ENCODE peak calls at places on chromosomes 12 and 14, in four cellular contexts. One of them, this sample, is unnamed.
A peak's percentile ranks its signal among the peaks of the same experiment; 100 is the strongest.

GRCh38 chr12:110689601-110690430 is 901 bp upstream of the HVCN1 start:
- DNase-seq in H1: peak; percentile 78
- DNase-seq in K562: peak; percentile 38
- DNase-seq in HepG2: no peak
- DNase-seq in this sample: no peak

GRCh38 chr12:116538682-116539264 is 20.4 kb upstream of the MAP1LC3B2 start:
- DNase-seq in HepG2: no peak
- DNase-seq in K562: no peak
- DNase-seq in H1: no peak
- DNase-seq in this sample: no peak

GRCh38 chr14:69592923-69593677 is 18.3 kb upstream of the SUSD6 start:
- DNase-seq in K562: no peak
- DNase-seq in HepG2: no peak
- DNase-seq in H1: no peak
- DNase-seq in this sample: no peak

GRCh38 chr14:89378119-89378518 is 38.9 kb downstream of the FOXN3 start:
- DNase-seq in K562: no peak
- DNase-seq in H1: no peak
- DNase-seq in HepG2: no peak
- DNase-seq in this sample: no peak

GRCh38 chr14:87952307-87953094 is 40.5 kb downstream of the GALC start:
- DNase-seq in HepG2: no peak
- DNase-seq in K562: no peak
- DNase-seq in H1: no peak
- DNase-seq in this sample: no peak

GRCh38 chr14:45085004-45085403 is 1.1 kb downstream of the PRPF39 start:
- DNase-seq in H1: no peak
- DNase-seq in K562: no peak
- DNase-seq in HepG2: peak; percentile 31
- DNase-seq in this sample: no peak

GRCh38 chr14:30223966-30224365 is 296.3 kb upstream of the PRKD1 start:
- DNase-seq in K562: no peak
- DNase-seq in HepG2: no peak
- DNase-seq in H1: no peak
- DNase-seq in this sample: no peak

GRCh38 chr14:74618078-74618952 is 6.3 kb upstream of the LTBP2 start:
- DNase-seq in HepG2: peak; percentile 90
- DNase-seq in K562: no peak
- DNase-seq in H1: no peak
- DNase-seq in this sample: no peak

GRCh38 chr14:22112004-22112403 is 438.4 kb upstream of the OR4E1 start:
- DNase-seq in HepG2: peak; percentile 25
- DNase-seq in K562: peak; percentile 17
- DNase-seq in H1: peak; percentile 76
- DNase-seq in this sample: peak; percentile 22

GRCh38 chr12:31035944-31036665 is 37.6 kb upstream of the DDX11 start:
- DNase-seq in H1: no peak
- DNase-seq in HepG2: no peak
- DNase-seq in K562: no peak
- DNase-seq in this sample: no peak

GRCh38 chr12:57845478-57846284 is 848 bp downstream of the CTDSP2 start:
- DNase-seq in H1: peak; percentile 79
- DNase-seq in HepG2: peak; percentile 90
- DNase-seq in K562: peak; percentile 78
- DNase-seq in this sample: peak; percentile 84

GRCh38 chr14:94123296-94123695 is 6.1 kb downstream of the IFI27L2 start:
- DNase-seq in K562: no peak
- DNase-seq in HepG2: no peak
- DNase-seq in H1: no peak
- DNase-seq in this sample: no peak
- TF ChIP-seq CHD2 in K562: no peak
- TF ChIP-seq CHD2 in HepG2: no peak
- TF ChIP-seq CHD2 in H1: no peak
- TF ChIP-seq CHD2 in this sample: no peak

GRCh38 chr14:106459971-106460730 is 933.8 kb downstream of the TMEM121 start:
- DNase-seq in HepG2: no peak
- DNase-seq in K562: peak; percentile 12
- DNase-seq in H1: no peak
- DNase-seq in this sample: no peak
- TF ChIP-seq SIN3A in HepG2: no peak
- TF ChIP-seq SIN3A in K562: no peak
- TF ChIP-seq SIN3A in H1: no peak
- TF ChIP-seq SIN3A in this sample: no peak

GRCh38 chr12:112112423-112113132 is 4.0 kb upstream of the NAA25 start:
- DNase-seq in H1: no peak
- DNase-seq in HepG2: no peak
- DNase-seq in K562: no peak
- DNase-seq in this sample: no peak
- TF ChIP-seq CTCF in H1: no peak
- TF ChIP-seq CTCF in HepG2: peak; percentile 36
- TF ChIP-seq CTCF in K562: no peak
- TF ChIP-seq CTCF in this sample: no peak

DNA sequence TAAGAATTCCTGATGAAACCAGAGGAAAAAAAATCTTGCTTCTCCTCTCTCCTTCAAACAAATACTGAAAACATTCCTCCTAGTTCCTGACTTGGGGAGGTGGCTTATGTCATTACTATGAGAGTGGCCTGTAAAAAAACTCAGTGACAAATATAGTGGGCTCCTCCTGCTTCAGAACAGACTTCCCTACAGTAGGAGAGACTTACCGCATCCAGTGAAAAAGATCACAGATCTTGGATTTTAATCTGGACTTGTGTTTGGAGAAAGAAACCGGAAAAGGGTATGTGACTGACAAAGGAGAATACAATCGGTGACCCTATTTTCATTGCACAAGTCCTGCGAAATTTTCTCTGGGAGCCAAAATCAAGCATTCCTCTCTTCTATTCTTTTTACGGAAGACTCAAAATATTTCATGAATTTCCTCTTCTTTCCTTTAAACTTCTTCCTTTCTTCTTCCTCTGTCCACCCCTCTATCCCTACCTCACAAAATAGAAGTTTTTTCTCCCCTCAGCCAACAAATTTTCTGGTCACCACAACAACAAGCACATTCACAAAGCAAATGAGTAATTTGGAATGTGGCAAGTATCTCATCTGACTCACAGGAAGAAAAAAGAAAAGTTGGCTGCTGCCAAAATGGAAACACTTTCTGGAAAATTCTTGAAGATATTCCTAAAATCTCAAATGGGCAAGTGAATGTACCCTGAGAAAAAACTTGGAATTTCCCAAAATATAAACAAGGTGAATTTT is 185.1 kb upstream of the CDKN3 start:
- DNase-seq in H1: no peak
- DNase-seq in K562: no peak
- DNase-seq in HepG2: no peak
- DNase-seq in this sample: no peak
- TF ChIP-seq CHD2 in H1: no peak
- TF ChIP-seq CHD2 in K562: no peak
- TF ChIP-seq CHD2 in HepG2: no peak
- TF ChIP-seq CHD2 in this sample: no peak

DNA sequence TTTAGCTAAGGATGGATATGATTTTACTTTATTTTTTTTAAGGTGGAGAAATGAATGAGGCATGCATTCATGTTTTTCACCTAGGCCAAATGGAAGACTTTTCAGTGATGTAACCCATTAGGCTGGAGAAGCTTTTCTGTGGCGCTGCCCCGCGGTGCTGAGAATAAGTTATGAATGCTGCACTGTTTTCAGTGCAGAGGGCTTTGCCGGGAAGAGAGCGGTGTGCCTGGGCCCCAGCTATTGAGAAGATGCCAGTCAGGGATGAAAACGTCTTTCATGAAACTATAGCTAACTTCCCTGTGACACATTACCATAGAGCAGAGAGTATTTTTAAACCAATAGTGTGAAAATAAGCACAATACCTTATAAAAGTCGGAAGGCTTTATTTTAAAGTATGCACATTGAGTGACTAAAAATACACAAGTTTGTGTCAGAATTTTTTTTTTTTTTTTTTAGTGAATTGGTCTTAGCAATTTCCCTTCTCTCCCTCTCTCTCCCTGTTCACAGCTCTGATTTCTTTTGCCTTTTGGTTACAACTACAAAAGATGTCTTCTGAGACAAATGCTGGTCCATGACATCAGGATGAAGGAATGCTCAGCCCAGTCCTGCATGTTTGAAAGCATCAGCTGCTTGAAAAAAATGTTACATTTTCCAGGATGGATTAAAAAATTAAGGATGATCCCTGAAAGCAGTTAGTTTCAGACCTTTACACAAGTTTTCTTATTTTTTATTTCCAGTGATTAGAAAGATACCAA is 48.3 kb downstream of the NPAS3 start:
- DNase-seq in H1: no peak
- DNase-seq in HepG2: no peak
- DNase-seq in K562: no peak
- DNase-seq in this sample: no peak
- TF ChIP-seq SIN3A in H1: no peak
- TF ChIP-seq SIN3A in HepG2: no peak
- TF ChIP-seq SIN3A in K562: no peak
- TF ChIP-seq SIN3A in this sample: no peak

GRCh38 chr14:75860561-75861160 is 121.1 kb downstream of the TGFB3 start:
- DNase-seq in HepG2: no peak
- DNase-seq in H1: no peak
- DNase-seq in K562: no peak
- DNase-seq in this sample: no peak
- TF ChIP-seq CTCF in HepG2: peak; percentile 40
- TF ChIP-seq CTCF in H1: no peak
- TF ChIP-seq CTCF in K562: peak; percentile 46
- TF ChIP-seq CTCF in this sample: no peak

GRCh38 chr14:91873476-91874265 is 6.3 kb upstream of the TC2N start:
- DNase-seq in K562: no peak
- DNase-seq in H1: no peak
- DNase-seq in HepG2: no peak
- DNase-seq in this sample: no peak

GRCh38 chr14:91872011-91872476 is 4.7 kb upstream of the TC2N start:
- DNase-seq in K562: no peak
- DNase-seq in H1: no peak
- DNase-seq in HepG2: peak; percentile 8
- DNase-seq in this sample: no peak

GRCh38 chr14:91870001-91870400 is 2.7 kb upstream of the TC2N start:
- DNase-seq in H1: no peak
- DNase-seq in HepG2: peak; percentile 5
- DNase-seq in K562: no peak
- DNase-seq in this sample: no peak

GRCh38 chr14:91870890-91871289 is 3.6 kb upstream of the TC2N start:
- DNase-seq in H1: no peak
- DNase-seq in HepG2: no peak
- DNase-seq in K562: no peak
- DNase-seq in this sample: no peak

GRCh38 chr14:91872517-91873470 is 5.5 kb upstream of the TC2N start:
- DNase-seq in H1: no peak
- DNase-seq in K562: no peak
- DNase-seq in HepG2: no peak
- DNase-seq in this sample: no peak
- TF ChIP-seq CHD2 in H1: no peak
- TF ChIP-seq CHD2 in K562: no peak
- TF ChIP-seq CHD2 in HepG2: no peak
- TF ChIP-seq CHD2 in this sample: no peak

DNA sequence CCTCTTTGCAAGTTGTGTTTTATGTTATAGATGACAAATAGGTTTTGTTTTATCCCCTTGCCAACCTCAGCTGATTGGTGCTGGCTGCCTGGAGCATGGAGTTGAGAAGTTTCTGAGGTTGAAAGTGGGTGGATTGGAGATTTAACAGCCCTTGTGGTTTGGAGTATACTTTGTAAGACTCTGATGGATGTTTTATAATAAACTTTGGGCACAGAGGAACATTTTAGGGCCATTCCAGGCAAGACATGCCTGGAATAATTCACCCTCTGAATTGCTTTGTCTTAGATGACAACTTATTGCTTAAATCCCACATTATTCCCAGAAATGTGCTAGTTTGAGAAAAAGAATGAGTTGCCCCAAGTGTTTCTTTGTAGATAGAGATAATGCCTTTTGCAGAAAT is 158.9 kb downstream of the SLC5A8 start:
- DNase-seq in H1: no peak
- DNase-seq in K562: no peak
- DNase-seq in HepG2: no peak
- DNase-seq in this sample: no peak
- TF ChIP-seq SIN3A in H1: no peak
- TF ChIP-seq SIN3A in K562: no peak
- TF ChIP-seq SIN3A in HepG2: no peak
- TF ChIP-seq SIN3A in this sample: no peak

DNA sequence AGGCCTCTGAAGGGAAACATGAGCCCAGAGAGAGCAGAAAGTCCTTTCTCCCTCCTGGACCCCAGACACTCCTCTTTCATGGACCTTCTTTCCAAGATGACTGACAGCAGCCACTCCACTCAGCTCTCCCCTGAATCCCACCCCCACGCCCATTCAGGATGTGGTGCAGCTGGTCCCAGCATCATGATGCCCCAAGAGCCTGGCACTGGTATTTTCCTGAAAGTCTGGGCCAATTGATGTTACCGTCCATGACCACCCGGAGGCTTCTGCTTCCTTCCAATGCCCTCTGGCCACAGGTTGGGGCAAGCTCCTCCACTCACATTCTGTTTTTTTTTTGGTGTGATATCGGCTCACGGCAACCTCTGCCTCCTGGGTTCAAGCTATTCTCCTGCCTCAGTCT is 112.6 kb downstream of the CALM1 start:
- DNase-seq in H1: no peak
- DNase-seq in K562: no peak
- DNase-seq in HepG2: no peak
- DNase-seq in this sample: no peak
- TF ChIP-seq CTCF in H1: peak; percentile 46
- TF ChIP-seq CTCF in K562: no peak
- TF ChIP-seq CTCF in HepG2: no peak
- TF ChIP-seq CTCF in this sample: peak; percentile 26